ENCODE peak calls at places on chromosomes 6 and 20, in four cellular contexts. One of them, this sample, is unnamed.

GRCh38 chr6:135222623-135223022 is 41.5 kb downstream of the MYB start:
- DNase-seq in B cell: no peak
- DNase-seq in mucosa of gallbladder: no peak
- DNase-seq in RCC 7860: no peak
- DNase-seq in this sample: no peak

GRCh38 chr6:157954150-157955117 is 27.2 kb upstream of the SYNJ2 start:
- DNase-seq in B cell: no peak
- DNase-seq in mucosa of gallbladder: peak
- DNase-seq in RCC 7860: no peak
- DNase-seq in this sample: no peak

GRCh38 chr20:64035933-64036345 is at the start of gene C20orf204:
- DNase-seq in B cell: no peak
- DNase-seq in mucosa of gallbladder: no peak
- DNase-seq in RCC 7860: no peak
- DNase-seq in this sample: no peak

GRCh38 chr20:53077373-53078205 is 105.4 kb downstream of the TSHZ2 start:
- DNase-seq in B cell: no peak
- DNase-seq in mucosa of gallbladder: peak
- DNase-seq in RCC 7860: peak
- DNase-seq in this sample: no peak

GRCh38 chr6:42766163-42766670 is 15.6 kb upstream of the BICRAL start:
- DNase-seq in B cell: no peak
- DNase-seq in mucosa of gallbladder: no peak
- DNase-seq in RCC 7860: peak
- DNase-seq in this sample: no peak

GRCh38 chr6:151071295-151071694 is 168.5 kb upstream of the AKAP12 start:
- DNase-seq in B cell: no peak
- DNase-seq in mucosa of gallbladder: peak
- DNase-seq in RCC 7860: peak
- DNase-seq in this sample: no peak

GRCh38 chr6:81865712-81866111 is 113.2 kb upstream of the TENT5A start:
- DNase-seq in B cell: no peak
- DNase-seq in mucosa of gallbladder: no peak
- DNase-seq in RCC 7860: no peak
- DNase-seq in this sample: no peak

GRCh38 chr6:100678027-100678426 is 203.1 kb downstream of the ASCC3 start:
- DNase-seq in B cell: no peak
- DNase-seq in mucosa of gallbladder: no peak
- DNase-seq in RCC 7860: no peak
- DNase-seq in this sample: no peak

GRCh38 chr6:91029211-91029610 is 442.3 kb upstream of the MAP3K7 start:
- DNase-seq in B cell: no peak
- DNase-seq in mucosa of gallbladder: no peak
- DNase-seq in RCC 7860: no peak
- DNase-seq in this sample: no peak

GRCh38 chr6:159969204-159969912 is 476 bp downstream of the IGF2R start:
- DNase-seq in B cell: no peak
- DNase-seq in mucosa of gallbladder: no peak
- DNase-seq in RCC 7860: no peak
- DNase-seq in this sample: peak

GRCh38 chr20:36836591-36837329 is 39.2 kb upstream of the TLDC2 start:
- DNase-seq in B cell: no peak
- DNase-seq in mucosa of gallbladder: no peak
- DNase-seq in RCC 7860: peak
- DNase-seq in this sample: no peak

GRCh38 chr6:136753624-136754023 is 38.7 kb downstream of the MAP3K5 start:
- DNase-seq in B cell: no peak
- DNase-seq in mucosa of gallbladder: no peak
- DNase-seq in RCC 7860: no peak
- DNase-seq in this sample: peak

GRCh38 chr6:42010185-42010872 is 40.0 kb upstream of the TAF8 start:
- DNase-seq in B cell: no peak
- DNase-seq in mucosa of gallbladder: no peak
- DNase-seq in RCC 7860: no peak
- DNase-seq in this sample: no peak